ENCODE peak calls at places on chromosomes 13 and 19, in seven cellular contexts. Y, V, J, X, H, K and T are unnamed samples.

GRCh38 chr19:32818536-32818935 is 51.0 kb downstream of the SLC7A9 start:
- DNase-seq in Y (no peak), V (no peak), J (no peak), X (no peak), H (no peak), K (no peak), T (no peak)

GRCh38 chr19:17086811-17087210 is 11.2 kb downstream of the MYO9B start:
- DNase-seq in Y (no peak), V (peak; percentile 10), J (no peak), X (no peak), H (no peak), K (no peak), T (no peak)

GRCh38 chr13:21736926-21737325 is 66.1 kb downstream of the FGF9 start:
- DNase-seq in Y (no peak), V (no peak), J (no peak), X (no peak), H (no peak), K (no peak), T (no peak)

GRCh38 chr19:34588249-34588648 is 88.7 kb downstream of the SCGB2B2 start:
- DNase-seq in Y (no peak), V (no peak), J (peak; percentile 7), X (no peak), H (no peak), K (no peak), T (no peak)

GRCh38 chr19:38559428-38560401 is 58.0 kb downstream of the MAP4K1 start:
- DNase-seq in Y (no peak), V (no peak), J (no peak), X (no peak), H (no peak), K (peak; percentile 45), T (peak; percentile 22)

GRCh38 chr13:104024416-104025170 is 958.4 kb upstream of the SLC10A2 start:
- DNase-seq in Y (no peak), V (peak; percentile 40), J (peak; percentile 76), X (no peak), H (peak; percentile 72), K (no peak), T (peak; percentile 41)

GRCh38 chr13:79628463-79628862 is 147.5 kb downstream of the NDFIP2 start:
- DNase-seq in Y (no peak), V (no peak), J (no peak), X (peak; percentile 24), H (no peak), K (no peak), T (no peak)

GRCh38 chr13:25503856-25504255 is 132.1 kb downstream of the ATP8A2 start:
- DNase-seq in Y (no peak), V (no peak), J (no peak), X (no peak), H (no peak), K (no peak), T (no peak)

GRCh38 chr13:32309812-32310706 is 5.1 kb downstream of the ZAR1L start:
- DNase-seq in Y (peak; percentile 47), V (peak; percentile 72), J (peak; percentile 72), X (peak; percentile 47), H (peak; percentile 83), K (peak; percentile 73), T (peak; percentile 40)

GRCh38 chr13:51838235-51838846 is 6.6 kb downstream of the TMEM272 start:
- DNase-seq in Y (no peak), V (peak; percentile 65), J (no peak), X (no peak), H (no peak), K (peak; percentile 94), T (peak; percentile 75)

GRCh38 chr13:83634601-83635000 is 247.7 kb downstream of the SLITRK1 start:
- DNase-seq in Y (no peak), V (no peak), J (no peak), X (no peak), H (no peak), K (no peak), T (no peak)

GRCh38 chr19:52307275-52307674 is 10.3 kb downstream of the ZNF480 start:
- DNase-seq in Y (peak; percentile 53), V (peak; percentile 19), J (peak; percentile 8), X (no peak), H (peak; percentile 38), K (peak; percentile 8), T (peak; percentile 39)

GRCh38 chr13:105991131-105991530 is 544.3 kb downstream of the EFNB2 start:
- DNase-seq in Y (no peak), V (no peak), J (no peak), X (no peak), H (no peak), K (no peak), T (no peak)

GRCh38 chr13:105994340-105994739 is 541.1 kb downstream of the EFNB2 start:
- DNase-seq in Y (no peak), V (no peak), J (no peak), X (no peak), H (no peak), K (no peak), T (no peak)

GRCh38 chr13:105991622-105992254 is 543.7 kb downstream of the EFNB2 start:
- DNase-seq in Y (no peak), V (peak; percentile 80), J (no peak), X (no peak), H (peak; percentile 83), K (peak; percentile 61), T (peak; percentile 67)

DNA sequence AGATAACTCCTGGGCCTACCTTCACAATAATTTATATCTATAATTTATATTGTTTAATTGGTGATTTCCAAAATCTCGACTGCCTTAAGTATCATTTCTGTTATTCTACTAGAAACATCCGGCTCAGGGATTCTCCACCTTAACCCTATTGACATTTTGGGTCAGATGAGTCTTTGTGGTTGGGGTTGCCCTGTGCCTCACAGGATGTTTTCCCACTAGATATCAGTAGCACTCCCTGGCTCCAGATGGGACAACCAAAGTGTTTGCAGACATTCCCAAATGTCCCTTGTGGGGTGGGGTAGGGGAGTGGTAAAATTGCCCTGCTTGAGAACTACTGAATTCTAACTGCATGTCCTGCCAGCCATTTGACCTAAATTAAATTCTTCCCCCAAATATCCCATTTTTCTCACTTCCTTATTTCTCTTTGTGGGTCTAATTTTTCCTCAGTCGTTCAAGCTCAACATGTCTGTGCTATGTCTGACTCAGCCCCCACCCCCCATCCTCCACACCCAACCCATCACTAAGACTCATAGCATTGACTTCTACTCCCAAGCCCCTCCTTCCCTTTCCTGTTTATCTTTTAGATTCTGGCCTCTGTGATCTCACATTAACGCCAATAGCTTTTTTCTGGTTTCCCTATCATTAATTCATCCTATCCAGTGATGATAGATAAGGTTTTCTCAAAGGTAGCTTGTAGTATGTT is 545.1 kb downstream of the EFNB2 start:
- DNase-seq in Y (no peak), V (peak; percentile 74), J (no peak), X (no peak), H (peak; percentile 47), K (peak; percentile 16), T (peak; percentile 54)
- H3K9ac ChIP-seq in Y (no peak overlapping the region), V (no peak overlapping the region), J (no peak overlapping the region), X (no peak overlapping the region), H (no peak overlapping the region), K (no peak overlapping the region), T (no peak overlapping the region)

GRCh38 chr19:6098574-6098973 is 11.7 kb downstream of the RFX2 start:
- DNase-seq in Y (no peak), V (no peak), J (no peak), X (no peak), H (no peak), K (peak; percentile 41), T (no peak)
- H3K9ac ChIP-seq in Y (no peak overlapping the region), V (no peak overlapping the region), J (no peak overlapping the region), X (no peak overlapping the region), H (no peak overlapping the region), K (peak overlapping the region; percentile 14), T (no peak overlapping the region)

DNA sequence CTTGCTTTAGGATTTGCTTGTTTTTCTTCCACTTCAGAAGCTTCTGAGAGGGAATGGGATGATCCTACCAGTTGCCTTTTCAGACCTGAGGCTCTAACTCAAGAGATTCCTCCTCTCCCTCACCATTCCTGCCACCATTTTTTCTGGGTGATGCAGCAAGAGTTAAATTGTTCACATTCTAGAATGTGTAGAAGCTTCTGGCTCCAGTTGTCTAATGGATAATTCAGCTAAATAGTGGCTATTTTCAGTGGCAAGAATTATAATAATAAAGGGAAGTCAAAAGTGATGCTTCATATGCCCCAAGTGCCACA is 20.9 kb downstream of the BBC3 start:
- DNase-seq in Y (no peak), V (no peak), J (no peak), X (no peak), H (no peak), K (no peak), T (no peak)
- H3K9ac ChIP-seq in Y (no peak overlapping the region), V (peak overlapping the region; percentile 56), J (no peak overlapping the region), X (peak overlapping the region; percentile 3), H (no peak overlapping the region), K (peak overlapping the region; percentile 69), T (no peak overlapping the region)

GRCh38 chr19:7918615-7919421 is 1.3 kb upstream of the SNAPC2 start:
- DNase-seq in Y (no peak), V (no peak), J (no peak), X (no peak), H (no peak), K (no peak), T (no peak)

GRCh38 chr19:7921302-7921954 is 1.3 kb downstream of the SNAPC2 start:
- DNase-seq in Y (no peak), V (no peak), J (no peak), X (no peak), H (no peak), K (no peak), T (no peak)

GRCh38 chr19:7920520-7921301 is 573 bp downstream of the SNAPC2 start:
- DNase-seq in Y (peak; percentile 99), V (peak; percentile 94), J (peak; percentile 96), X (peak; percentile 97), H (peak; percentile 98), K (peak; percentile 100), T (peak; percentile 82)

GRCh38 chr19:7921955-7922840 is 2.1 kb downstream of the SNAPC2 start:
- DNase-seq in Y (no peak), V (no peak), J (no peak), X (no peak), H (no peak), K (no peak), T (no peak)

GRCh38 chr19:7919681-7920519 is at the start of gene SNAPC2:
- DNase-seq in Y (peak; percentile 99), V (peak; percentile 91), J (peak; percentile 94), X (peak; percentile 90), H (peak; percentile 94), K (peak; percentile 98), T (peak; percentile 83)
- H3K9ac ChIP-seq in Y (peak within 1 kb of the TSS; percentile 45), V (peak within 1 kb of the TSS; percentile 80), J (peak within 1 kb of the TSS; percentile 24), X (peak within 1 kb of the TSS; percentile 81), H (peak within 1 kb of the TSS; percentile 79), K (peak within 1 kb of the TSS; percentile 87), T (peak within 1 kb of the TSS; percentile 85)

GRCh38 chr19:5975388-5975728 is 2.6 kb downstream of the RANBP3 start:
- DNase-seq in Y (no peak), V (no peak), J (no peak), X (no peak), H (no peak), K (no peak), T (no peak)
- H3K9ac ChIP-seq in Y (no peak overlapping the region), V (no peak overlapping the region), J (no peak overlapping the region), X (no peak overlapping the region), H (no peak overlapping the region), K (no peak overlapping the region), T (no peak overlapping the region)

DNA sequence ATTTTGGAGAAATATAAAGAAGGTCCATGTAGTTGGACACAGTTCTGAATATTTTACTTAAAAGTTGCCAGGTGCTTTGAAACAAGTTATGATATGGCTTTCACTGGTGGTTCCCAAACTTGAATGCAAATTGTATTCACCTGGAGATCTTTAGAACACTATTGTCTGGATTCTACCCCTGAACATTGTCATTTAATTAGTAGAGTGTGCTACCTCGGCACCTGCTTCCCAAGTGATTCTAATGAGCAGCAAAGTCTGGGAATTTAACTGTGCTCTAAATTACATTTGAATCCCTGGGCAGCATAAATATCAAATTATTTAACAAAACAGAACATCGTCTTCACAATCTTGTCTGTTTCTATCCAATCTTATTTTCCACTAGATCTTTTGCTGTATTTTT is 2483.3 kb downstream of the PCDH9 start:
- DNase-seq in Y (no peak), V (no peak), J (no peak), X (no peak), H (no peak), K (no peak), T (no peak)
- H3K9ac ChIP-seq in Y (no peak overlapping the region), V (no peak overlapping the region), J (no peak overlapping the region), X (no peak overlapping the region), H (no peak overlapping the region), K (no peak overlapping the region), T (no peak overlapping the region)